ENCODE peak calls at places on chromosomes 1 and 21, in four cellular contexts. X is ELR, J is HCEC 1CT, C is fibroblast of the conjunctiva. E is an unnamed sample.

GRCh38 chr1:52825868-52826267 is 16.7 kb upstream of the ZYG11A start:
- DNase-seq in X (peak), J (peak), C (no peak), E (no peak)

GRCh38 chr1:166730299-166730888 is 108.9 kb upstream of the POGK start:
- DNase-seq in X (peak), J (no peak), C (no peak), E (peak)

GRCh38 chr1:79554620-79555160 is 548.2 kb upstream of the ADGRL4 start:
- DNase-seq in C (no peak), X (peak), J (no peak), E (no peak)

GRCh38 chr1:198472123-198472522 is 68.4 kb downstream of the ATP6V1G3 start:
- DNase-seq in X (no peak), J (no peak), C (no peak), E (peak)

GRCh38 chr1:72000809-72001208 is 281.5 kb downstream of the NEGR1 start:
- DNase-seq in X (no peak), C (no peak), J (no peak), E (no peak)

GRCh38 chr1:172269644-172270043 is 150.8 kb upstream of the C1orf105 start:
- DNase-seq in J (peak), X (peak), C (no peak), E (peak)

GRCh38 chr1:23936481-23937176 is 23.0 kb upstream of the PNRC2 start:
- DNase-seq in J (no peak), C (no peak), X (no peak), E (peak)

GRCh38 chr1:110291241-110292030 is 47.7 kb upstream of the RBM15 start:
- DNase-seq in J (no peak), X (peak), C (no peak), E (no peak)

GRCh38 chr1:223304931-223305330 is 59.0 kb downstream of the SUSD4 start:
- DNase-seq in J (no peak), X (no peak), C (no peak), E (no peak)

GRCh38 chr1:21779613-21780521 is 3.1 kb downstream of the USP48 start:
- DNase-seq in X (no peak), J (no peak), C (no peak), E (no peak)

GRCh38 chr1:57623039-57623790 is 199.4 kb upstream of the DAB1 start:
- DNase-seq in J (no peak), C (no peak), X (no peak), E (no peak)

GRCh38 chr21:45277101-45278045 is 10.3 kb downstream of the POFUT2 start:
- DNase-seq in C (no peak), X (no peak), J (no peak), E (no peak)

GRCh38 chr1:229258031-229258850 is 12.7 kb upstream of the RAB4A start:
- DNase-seq in X (peak), J (peak), C (peak), E (peak)

GRCh38 chr1:41358152-41358937 is 2.9 kb upstream of the FOXO6 start:
- DNase-seq in J (no peak), C (no peak), X (no peak), E (no peak)

GRCh38 chr1:115170972-115171392 is 81.7 kb upstream of the TSPAN2 start:
- DNase-seq in C (no peak), X (no peak), J (no peak), E (peak)